ENCODE peak calls at places on chromosomes 6 and 20, in five cellular contexts. O is NCI-H2171 treated with DMSO at 0.1 percent for 48 hours, U is fibroblast of the conjunctiva, R is A549, W is Kasumi-1. E is an unnamed sample.

GRCh38 chr20:10179574-10180298 is 38.9 kb upstream of the SNAP25 start:
- DNase-seq in U (no peak), W (peak; percentile 1), O (no peak), R (peak; percentile 49), E (peak; percentile 1)

GRCh38 chr6:110430236-110430635 is 14.9 kb upstream of the DDO start:
- DNase-seq in U (no peak), R (no peak), O (no peak), W (no peak), E (no peak)

GRCh38 chr6:44179072-44179536 is 20.5 kb downstream of the CAPN11 start:
- DNase-seq in O (no peak), U (no peak), W (no peak), R (no peak), E (no peak)

GRCh38 chr20:18287915-18288747 is at the start of gene ZNF133:
- DNase-seq in O (peak; percentile 99), W (peak; percentile 92), U (peak; percentile 74), R (peak; percentile 96), E (peak; percentile 90)

GRCh38 chr6:136625293-136625692 is 75.1 kb upstream of the MAP7 start:
- DNase-seq in W (no peak), R (no peak), U (no peak), O (no peak), E (no peak)

GRCh38 chr6:47308674-47309325 is 905 bp downstream of the TNFRSF21 start:
- DNase-seq in R (peak; percentile 29), W (no peak), O (peak; percentile 36), U (no peak), E (no peak)

GRCh38 chr6:111920581-111920980 is 47.3 kb upstream of the FYN start:
- DNase-seq in W (no peak), R (no peak), O (no peak), U (no peak), E (no peak)

GRCh38 chr6:128601060-128601459 is 80.7 kb upstream of the PTPRK start:
- DNase-seq in R (no peak), U (peak; percentile 6), W (peak; percentile 16), O (peak; percentile 58), E (no peak)

E was measured in NCI-H460.